ENCODE peak calls at places on chromosomes 4 and X, in seven cellular contexts. H is EH; F is HT1080; Z is CD8-positive, alpha-beta T cell; T is stimulated activated CD8-positive, alpha-beta memory T cell treated with anti-CD3 and anti-CD28 coated beads, Interleukin-2, amount 100 ng/mL, for 1 hour; O is AG04450; K is GM13976. I is an unnamed sample.

GRCh38 chr4:48194986-48195773 is 61.1 kb upstream of the TXK start:
- DNase-seq in H (peak; percentile 46), F (no peak), Z (no peak), T (no peak), O (no peak), K (no peak), I (no peak)

GRCh38 chr4:7313361-7313811 is 121.0 kb downstream of the SORCS2 start:
- DNase-seq in H (no peak), F (no peak), Z (no peak), T (no peak), O (no peak), K (no peak), I (no peak)

GRCh38 chr4:102247041-102247440 is 98.2 kb downstream of the SLC39A8 start:
- DNase-seq in H (peak; percentile 3), F (no peak), Z (no peak), T (no peak), O (no peak), K (no peak), I (no peak)

GRCh38 chr4:87559090-87559837 is 30.1 kb upstream of the SPARCL1 start:
- DNase-seq in H (no peak), F (no peak), Z (peak; percentile 35), T (peak; percentile 10), O (no peak), K (no peak), I (peak; percentile 33)

GRCh38 chr4:130820448-130820847 is 1724.5 kb downstream of the C4orf33 start:
- DNase-seq in H (no peak), F (no peak), Z (no peak), T (no peak), O (no peak), K (no peak), I (no peak)

GRCh38 chrX:30971761-30972603 is 82.9 kb upstream of the TAB3 start:
- DNase-seq in H (peak; percentile 49), F (peak; percentile 20), Z (no peak), T (no peak), O (peak; percentile 16), K (peak; percentile 54), I (no peak)

GRCh38 chr4:173138636-173139035 is 30.0 kb upstream of the GALNT7 start:
- DNase-seq in H (no peak), F (no peak), Z (no peak), T (no peak), O (no peak), K (no peak), I (no peak)

GRCh38 chr4:8377103-8378075 is 63.1 kb downstream of the ACOX3 start:
- DNase-seq in H (no peak), F (no peak), Z (no peak), T (no peak), O (no peak), K (no peak), I (no peak)

GRCh38 chr4:120633810-120634209 is 288.7 kb downstream of the PRDM5 start:
- DNase-seq in H (peak; percentile 31), F (no peak), Z (no peak), T (no peak), O (no peak), K (no peak), I (no peak)

GRCh38 chr4:122739174-122739573 is 6.7 kb downstream of the BBS12 start:
- DNase-seq in H (peak; percentile 92), F (peak; percentile 90), Z (no peak), T (no peak), O (peak; percentile 53), K (no peak), I (no peak)

GRCh38 chr4:8916914-8917305 is 45.3 kb upstream of the HMX1 start:
- DNase-seq in H (no peak), F (no peak), Z (no peak), T (no peak), O (no peak), K (no peak), I (no peak)

GRCh38 chr4:48905363-48906015 is 1.1 kb downstream of the OCIAD2 start:
- DNase-seq in H (peak; percentile 33), F (peak; percentile 79), Z (no peak), T (no peak), O (no peak), K (no peak), I (no peak)

GRCh38 chr4:113979157-113979972 is at the start of gene ARSJ:
- DNase-seq in H (peak; percentile 92), F (peak; percentile 81), Z (no peak), T (no peak), O (peak; percentile 65), K (peak; percentile 27), I (no peak)

GRCh38 chrX:40176979-40177430 is 79.2 kb upstream of the BCOR start:
- DNase-seq in H (peak; percentile 18), F (no peak), Z (no peak), T (no peak), O (no peak), K (peak; percentile 55), I (no peak)

GRCh38 chr4:156606444-156607197 is 365.0 kb downstream of the PDGFC start:
- DNase-seq in H (peak; percentile 35), F (no peak), Z (no peak), T (no peak), O (no peak), K (no peak), I (no peak)

GRCh38 chr4:138086471-138086870 is 155.7 kb downstream of the SLC7A11 start:
- DNase-seq in H (peak; percentile 45), F (no peak), Z (no peak), T (no peak), O (no peak), K (no peak), I (no peak)

GRCh38 chr4:125736057-125736456 is 421.3 kb downstream of the FAT4 start:
- DNase-seq in H (peak; percentile 68), F (peak; percentile 40), Z (no peak), T (no peak), O (no peak), K (no peak), I (no peak)

GRCh38 chr4:55356991-55357461 is 11.0 kb downstream of the SRD5A3 start:
- DNase-seq in H (peak; percentile 70), F (peak; percentile 31), Z (no peak), T (no peak), O (no peak), K (no peak), I (no peak)

GRCh38 chr4:73729534-73730165 is 10.7 kb upstream of the CXCL8 start:
- DNase-seq in H (peak; percentile 84), F (peak; percentile 73), Z (peak; percentile 11), T (no peak), O (peak; percentile 70), K (peak; percentile 21), I (no peak)

GRCh38 chr4:91089194-91089593 is 962.0 kb downstream of the CCSER1 start:
- DNase-seq in H (no peak), F (peak; percentile 6), Z (no peak), T (no peak), O (no peak), K (no peak), I (no peak)

GRCh38 chr4:159505275-159505975 is 402.5 kb downstream of the RAPGEF2 start:
- DNase-seq in H (no peak), F (no peak), Z (no peak), T (no peak), O (no peak), K (no peak), I (no peak)

GRCh38 chr4:56655627-56656345 is 25.3 kb downstream of the HOPX start:
- DNase-seq in H (no peak), F (no peak), Z (peak; percentile 21), T (no peak), O (no peak), K (peak; percentile 54), I (no peak)

GRCh38 chr4:77917601-77918000 is 55.0 kb downstream of the MRPL1 start:
- DNase-seq in H (no peak), F (no peak), Z (no peak), T (no peak), O (no peak), K (no peak), I (no peak)

GRCh38 chrX:154728791-154729190 is 22.1 kb downstream of the GAB3 start:
- DNase-seq in H (no peak), F (no peak), Z (no peak), T (no peak), O (no peak), K (no peak), I (no peak)